ENCODE peak calls at places on chromosome 6, in nine cellular contexts. I, S, J, Y, A, Q, H, G and T are unnamed samples.

GRCh38 chr6:38806271-38806670 is 91.2 kb downstream of the DNAH8 start:
- DNase-seq in S (no peak), I (no peak), H (no peak), J (no peak), G (no peak), Y (no peak), Q (no peak), A (no peak), T (no peak)

GRCh38 chr6:138109042-138109997 is 2.1 kb upstream of the PERP start:
- DNase-seq in Y (peak), I (peak), Q (peak), H (peak), A (peak), J (peak), G (peak), S (no peak), T (peak)

GRCh38 chr6:73262701-73263569 is at the start of gene KHDC1:
- DNase-seq in G (peak), Q (peak), J (peak), H (peak), S (peak), I (no peak), A (peak), Y (peak), T (peak)

GRCh38 chr6:27295301-27296079 is 16.6 kb downstream of the POM121L2 start:
- DNase-seq in A (peak), H (peak), Y (peak), S (peak), I (peak), J (no peak), G (peak), Q (no peak), T (peak)

GRCh38 chr6:169328112-169328801 is 74.6 kb upstream of the THBS2 start:
- DNase-seq in G (no peak), S (no peak), J (no peak), I (no peak), A (no peak), Q (no peak), H (peak), Y (peak), T (no peak)

GRCh38 chr6:13866291-13866690 is 51.9 kb upstream of the MCUR1 start:
- DNase-seq in Y (no peak), H (no peak), J (no peak), A (no peak), Q (no peak), G (no peak), I (no peak), S (no peak), T (no peak)

GRCh38 chr6:34792605-34793500 is 970 bp downstream of the BLTP3A start:
- DNase-seq in I (peak), S (no peak), G (peak), Y (peak), J (peak), H (peak), A (peak), Q (no peak), T (peak)

GRCh38 chr6:14983599-14984296 is 262.1 kb upstream of the JARID2 start:
- DNase-seq in Y (no peak), J (no peak), Q (no peak), H (no peak), I (no peak), S (no peak), G (no peak), A (no peak), T (no peak)

GRCh38 chr6:79833264-79833663 is 114.1 kb downstream of the ELOVL4 start:
- DNase-seq in J (no peak), H (no peak), G (no peak), Q (no peak), S (no peak), I (no peak), A (no peak), Y (no peak), T (no peak)

GRCh38 chr6:149951626-149952025 is 9.8 kb downstream of the ULBP2 start:
- DNase-seq in G (no peak), Y (no peak), J (no peak), A (peak), I (no peak), S (no peak), Q (no peak), H (no peak), T (no peak)

GRCh38 chr6:38378801-38379200 is 260.9 kb downstream of the BTBD9 start:
- DNase-seq in A (no peak), J (no peak), I (no peak), Q (no peak), S (no peak), H (no peak), Y (no peak), G (no peak), T (no peak)

GRCh38 chr6:154403803-154404202 is 47.2 kb upstream of the IPCEF1 start:
- DNase-seq in J (peak), Y (peak), I (peak), G (no peak), S (peak), A (no peak), H (peak), Q (no peak), T (no peak)

GRCh38 chr6:156109713-156110112 is 654.1 kb upstream of the NOX3 start:
- DNase-seq in J (no peak), Y (no peak), Q (no peak), S (no peak), I (no peak), G (no peak), A (no peak), H (no peak), T (no peak)

GRCh38 chr6:148969679-148970078 is 222.8 kb downstream of the UST start:
- DNase-seq in I (no peak), H (no peak), G (peak), Q (no peak), Y (peak), J (no peak), A (no peak), S (no peak), T (no peak)

GRCh38 chr6:134908906-134909516 is 40.9 kb downstream of the ALDH8A1 start:
- DNase-seq in J (peak), H (peak), G (no peak), S (peak), A (no peak), Y (peak), I (peak), Q (no peak), T (no peak)

GRCh38 chr6:73656501-73657145 is 2.8 kb upstream of the SLC17A5 start:
- DNase-seq in S (no peak), J (no peak), I (no peak), G (no peak), H (no peak), A (no peak), Y (no peak), Q (no peak), T (no peak)

GRCh38 chr6:129264480-129265045 is 381.6 kb downstream of the LAMA2 start:
- DNase-seq in Q (no peak), H (no peak), Y (peak), S (no peak), G (no peak), A (no peak), I (no peak), J (no peak), T (no peak)

GRCh38 chr6:152368761-152369624 is 268.2 kb downstream of the SYNE1 start:
- DNase-seq in A (peak), Y (peak), J (no peak), Q (no peak), H (no peak), S (no peak), I (no peak), G (no peak), T (no peak)